ENCODE peak calls at places on chromosomes 1 and 21, in four cellular contexts. V is choroid plexus epithelial cell, X is cardiac fibroblast, N is tibial nerve. P is an unnamed sample.

GRCh38 chr1:29237906-29238600 is 1.7 kb downstream of the PTPRU start:
- DNase-seq in N (peak), V (no peak), X (peak), P (no peak)

GRCh38 chr1:177700856-177701255 is 269.0 kb downstream of the SEC16B start:
- DNase-seq in V (no peak), X (no peak), N (no peak), P (no peak)

GRCh38 chr1:200409203-200409760 is 554 bp downstream of the ZNF281 start:
- DNase-seq in V (peak), N (no peak), X (peak), P (no peak)

GRCh38 chr1:233025156-233025555 is 74.7 kb downstream of the NTPCR start:
- DNase-seq in N (no peak), X (peak), V (peak), P (peak)

GRCh38 chr1:109814223-109814622 is 50.5 kb upstream of the EPS8L3 start:
- DNase-seq in N (no peak), V (no peak), X (no peak), P (no peak)

GRCh38 chr1:201982082-201982922 is at the start of gene RNPEP:
- DNase-seq in N (peak), X (peak), V (peak), P (peak)

GRCh38 chr1:20093940-20094391 is 24.0 kb downstream of the PLA2G5 start:
- DNase-seq in X (peak), N (peak), V (no peak), P (no peak)

GRCh38 chr1:17653728-17654351 is 101.3 kb upstream of the ACTL8 start:
- DNase-seq in N (no peak), X (peak), V (peak), P (peak)

GRCh38 chr1:55368698-55369097 is 153.5 kb upstream of the USP24 start:
- DNase-seq in N (no peak), X (no peak), V (no peak), P (no peak)

GRCh38 chr1:178945763-178946266 is 74.9 kb upstream of the ANGPTL1 start:
- DNase-seq in V (peak), N (no peak), X (no peak), P (no peak)

GRCh38 chr1:43978551-43979260 is at the start of gene B4GALT2:
- DNase-seq in N (no peak), X (peak), V (no peak), P (peak)

GRCh38 chr1:2373551-2374259 is 17.6 kb downstream of the MORN1 start:
- DNase-seq in V (no peak), X (no peak), N (no peak), P (no peak)

GRCh38 chr1:17531682-17532487 is 7.6 kb upstream of the ARHGEF10L start:
- DNase-seq in X (peak), N (peak), V (peak), P (no peak)

GRCh38 chr1:65339866-65340483 is 30.6 kb downstream of the DNAJC6 start:
- DNase-seq in N (no peak), X (peak), V (peak), P (no peak)

GRCh38 chr1:215475719-215476525 is 91.2 kb upstream of the KCTD3 start:
- DNase-seq in N (no peak), V (peak), X (peak), P (no peak)

GRCh38 chr1:228163004-228163753 is 2.4 kb upstream of the IBA57 start:
- DNase-seq in X (peak), N (no peak), V (peak), P (no peak)

GRCh38 chr21:43598416-43599120 is 60.7 kb downstream of the HSF2BP start:
- DNase-seq in V (peak), N (no peak), X (peak), P (no peak)

GRCh38 chr1:211638723-211639122 is 36.7 kb downstream of the NEK2 start:
- DNase-seq in N (no peak), X (peak), V (peak), P (no peak)

GRCh38 chr1:115282825-115283224 is 55.2 kb downstream of the NGF start:
- DNase-seq in V (peak), N (peak), X (peak), P (no peak)

GRCh38 chr1:103949714-103950113 is 200.0 kb downstream of the AMY1C start:
- DNase-seq in N (no peak), V (no peak), X (no peak), P (no peak)

GRCh38 chr21:25506268-25506667 is 101.0 kb downstream of the MRPL39 start:
- DNase-seq in N (no peak), X (no peak), V (no peak), P (no peak)

GRCh38 chr1:16236091-16236494 is 890 bp downstream of the CPLANE2 start:
- DNase-seq in X (no peak), V (no peak), N (no peak), P (no peak)

GRCh38 chr1:227357229-227358078 is 39.2 kb upstream of the CDC42BPA start:
- DNase-seq in N (no peak), V (peak), X (peak), P (no peak)

GRCh38 chr1:170545476-170545875 is 13.5 kb downstream of the GORAB start:
- DNase-seq in X (peak), N (no peak), V (peak), P (no peak)

GRCh38 chr1:200153277-200154055 is 126.0 kb downstream of the NR5A2 start:
- DNase-seq in V (peak), X (no peak), N (no peak), P (no peak)

GRCh38 chr1:197799271-197799670 is 24.0 kb upstream of the DENND1B start:
- DNase-seq in N (no peak), X (peak), V (peak), P (no peak)

GRCh38 chr1:32958827-32959226 is 5.8 kb downstream of the RNF19B start:
- DNase-seq in V (no peak), N (no peak), X (no peak), P (no peak)

GRCh38 chr1:33946836-33947235 is 83.0 kb downstream of the HMGB4 start:
- DNase-seq in V (no peak), N (no peak), X (no peak), P (no peak)

GRCh38 chr1:165893507-165893906 is 66.1 kb downstream of the UCK2 start:
- DNase-seq in N (no peak), V (no peak), X (no peak), P (no peak)

GRCh38 chr1:235409045-235409820 is 42.0 kb downstream of the TBCE start:
- DNase-seq in V (no peak), N (no peak), X (no peak), P (no peak)

GRCh38 chr21:37829043-37829442 is 87.2 kb downstream of the KCNJ6 start:
- DNase-seq in N (no peak), V (no peak), X (no peak), P (no peak)

GRCh38 chr1:9655127-9655723 is 3.7 kb downstream of the PIK3CD start:
- DNase-seq in V (no peak), N (no peak), X (no peak), P (no peak)

DNA sequence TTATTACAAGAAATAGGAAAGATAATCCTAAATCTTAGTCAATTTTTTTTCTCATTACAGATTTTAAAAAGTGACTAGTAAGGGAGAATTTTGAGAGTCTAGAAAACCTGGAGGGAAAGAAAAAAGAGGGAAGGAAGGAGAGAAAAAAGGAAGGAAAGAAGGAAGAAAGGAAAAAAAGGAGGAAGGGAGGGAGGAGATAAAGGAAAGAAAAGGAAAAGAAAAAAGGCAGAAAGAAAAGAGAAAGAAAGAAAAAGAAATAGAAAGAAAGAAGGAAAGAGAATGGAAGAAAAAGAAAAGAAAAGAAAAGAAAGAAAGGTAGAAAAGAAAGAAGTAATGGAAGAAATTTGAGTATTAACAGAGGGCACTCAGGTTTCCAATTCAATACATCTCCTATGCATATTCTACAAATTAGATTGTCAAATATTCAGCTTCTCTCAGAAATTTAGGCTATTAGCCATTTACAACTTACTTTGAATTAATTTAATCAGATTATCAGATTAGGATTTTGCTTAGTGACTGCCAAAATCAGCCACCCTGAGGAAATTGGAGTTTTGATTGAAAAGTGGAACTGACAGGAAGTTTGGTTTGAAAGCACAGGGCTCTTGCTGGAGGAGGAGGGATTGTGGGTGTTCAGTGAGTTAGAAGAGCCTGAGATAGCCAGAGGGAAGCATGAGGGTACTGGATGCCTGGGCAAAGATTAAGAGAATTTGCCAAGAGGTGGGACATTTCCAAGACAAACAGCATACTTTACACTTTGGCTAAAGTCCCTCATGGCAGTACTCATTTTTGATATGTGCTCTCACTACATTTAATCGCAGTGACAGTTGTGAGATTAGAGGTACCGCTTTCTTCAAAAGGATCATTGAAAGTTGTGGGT is 677.9 kb downstream of the USP25 start:
- DNase-seq in N (no peak), V (no peak), X (peak), P (no peak)
- TF ChIP-seq CTCF in N (no peak), V (no peak), X (no peak), P (no peak)

DNA sequence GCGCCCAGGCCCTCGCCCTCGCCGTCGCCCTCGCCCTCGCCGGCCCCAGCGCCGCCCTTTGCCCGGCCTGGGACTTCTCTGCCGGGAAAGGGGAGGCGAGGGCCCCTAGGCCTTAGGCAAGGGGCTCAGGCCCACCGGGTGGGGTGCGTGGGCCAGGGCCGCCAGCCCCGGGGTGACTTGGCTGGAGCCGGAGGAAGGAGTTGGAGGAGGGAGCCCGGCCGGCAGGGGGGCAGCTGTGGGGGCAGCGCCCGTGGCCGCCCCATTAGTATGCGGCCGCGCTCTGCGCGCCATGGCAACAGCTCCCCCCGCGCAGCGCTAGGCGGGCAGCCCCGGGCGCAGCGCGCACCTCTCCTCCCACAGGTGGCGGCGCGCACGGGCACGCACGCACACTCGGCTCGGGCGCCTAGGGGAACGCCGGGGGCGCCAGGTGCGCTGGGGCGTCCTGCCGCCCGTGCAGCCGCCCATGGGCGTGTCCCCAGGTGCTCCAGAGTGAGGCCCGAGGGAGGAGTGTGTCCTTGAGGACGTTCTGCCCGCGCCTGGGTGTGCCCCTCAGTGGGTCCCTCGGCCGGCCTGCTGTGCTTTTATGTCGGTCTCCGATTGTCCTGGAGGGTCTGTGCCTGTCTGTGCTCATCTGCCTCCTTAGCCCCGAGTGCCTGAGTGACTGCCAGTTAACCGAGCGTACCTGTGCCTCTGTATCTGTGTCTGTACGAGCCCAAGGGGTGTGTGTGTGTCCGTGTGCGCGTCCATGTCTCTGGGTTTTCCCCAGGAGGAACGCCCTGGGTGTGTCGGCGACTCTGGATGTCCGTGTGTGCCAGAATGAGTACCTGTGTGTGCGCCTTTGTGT is 38.1 kb upstream of the WASF2 start:
- DNase-seq in N (no peak), X (no peak), V (no peak), P (no peak)
- TF ChIP-seq CTCF in N (peak), X (no peak), V (no peak), P (no peak)

DNA sequence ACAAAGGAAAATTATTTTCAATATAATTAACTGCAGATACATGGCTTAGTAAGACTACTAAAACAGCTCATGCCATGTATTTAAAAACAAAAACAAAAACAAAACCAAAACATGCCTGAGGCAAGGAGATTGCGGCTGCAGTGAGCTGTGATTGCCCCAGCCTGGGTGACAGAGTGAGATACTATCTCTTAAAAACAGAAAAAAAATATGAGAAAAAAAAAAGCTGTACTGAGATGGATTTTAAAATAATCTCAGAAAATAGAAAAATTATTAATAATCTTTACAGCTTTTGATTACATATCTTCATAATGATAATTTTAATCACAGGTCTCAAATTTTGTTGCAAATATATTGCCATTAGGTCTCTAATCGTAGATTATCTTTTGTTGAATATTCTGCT is 24.0 kb upstream of the LIN9 start:
- DNase-seq in N (no peak), X (no peak), V (no peak), P (no peak)
- TF ChIP-seq CTCF in N (no peak), X (no peak), V (no peak), P (no peak)

GRCh38 chr1:10829965-10830515 is 33.6 kb upstream of the CASZ1 start:
- DNase-seq in V (no peak), N (no peak), X (no peak), P (no peak)
- TF ChIP-seq CTCF in V (no peak), N (no peak), X (no peak), P (no peak)

GRCh38 chr1:37083551-37084119 is 49.3 kb upstream of the GRIK3 start:
- DNase-seq in X (no peak), N (no peak), V (no peak), P (no peak)

GRCh38 chr1:37076168-37076567 is 41.9 kb upstream of the GRIK3 start:
- DNase-seq in X (no peak), V (no peak), N (no peak), P (no peak)

GRCh38 chr1:37073752-37074151 is 39.4 kb upstream of the GRIK3 start:
- DNase-seq in N (no peak), V (no peak), X (no peak), P (peak)

GRCh38 chr1:37078866-37079265 is 44.6 kb upstream of the GRIK3 start:
- DNase-seq in V (no peak), N (no peak), X (no peak), P (no peak)
- TF ChIP-seq CTCF in V (no peak), N (no peak), X (no peak), P (no peak)

GRCh38 chr1:152495066-152495675 is 15.4 kb upstream of the LCE5A start:
- DNase-seq in V (peak), N (no peak), X (peak), P (no peak)
- TF ChIP-seq CTCF in V (peak), N (no peak), X (peak), P (peak)

DNA sequence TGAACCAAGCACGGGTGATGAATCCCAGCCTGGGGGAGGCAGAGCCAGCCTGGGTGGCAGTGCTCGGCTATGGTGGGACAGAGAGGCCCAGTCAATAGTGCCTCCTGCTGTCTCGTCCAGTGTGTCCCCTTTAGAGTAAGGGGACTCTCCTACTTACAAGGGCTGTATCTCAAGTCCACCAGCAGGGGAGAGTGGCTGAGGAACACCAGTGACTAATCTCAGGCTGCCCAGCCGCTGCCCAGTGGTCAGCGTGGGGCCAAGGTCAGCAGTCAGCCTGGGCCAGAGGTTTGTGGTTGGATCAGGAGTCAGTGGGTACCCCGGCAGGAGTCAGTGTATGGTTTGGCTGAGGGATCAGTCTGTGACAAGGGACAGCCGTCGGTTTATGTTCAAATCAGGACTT is 109.2 kb upstream of the RUNX3 start:
- DNase-seq in X (no peak), N (no peak), V (no peak), P (no peak)
- TF ChIP-seq CTCF in X (no peak), N (no peak), V (peak), P (no peak)